ENCODE peak calls at places on chromosomes 3 and 15, in four cellular contexts. One of them, this sample, is unnamed.

GRCh38 chr15:58498821-58499580 is 67.2 kb downstream of the LIPC start:
- DNase-seq in right lobe of liver: no peak
- DNase-seq in tibial artery: no peak
- DNase-seq in body of pancreas: no peak
- DNase-seq in this sample: no peak

GRCh38 chr3:105722943-105723556 is 145.8 kb downstream of the CBLB start:
- DNase-seq in right lobe of liver: no peak
- DNase-seq in tibial artery: no peak
- DNase-seq in body of pancreas: no peak
- DNase-seq in this sample: no peak

GRCh38 chr3:61669203-61669602 is 107.8 kb downstream of the PTPRG start:
- DNase-seq in right lobe of liver: no peak
- DNase-seq in tibial artery: no peak
- DNase-seq in body of pancreas: no peak
- DNase-seq in this sample: no peak

GRCh38 chr15:74817370-74817737 is 4.7 kb downstream of the LMAN1L start:
- DNase-seq in right lobe of liver: peak; percentile 62
- DNase-seq in tibial artery: no peak
- DNase-seq in body of pancreas: no peak
- DNase-seq in this sample: no peak

GRCh38 chr3:6861331-6861988 is 545 bp downstream of the GRM7 start:
- DNase-seq in right lobe of liver: no peak
- DNase-seq in tibial artery: no peak
- DNase-seq in body of pancreas: no peak
- DNase-seq in this sample: no peak

GRCh38 chr3:16203031-16203430 is 28.6 kb downstream of the GALNT15 start:
- DNase-seq in right lobe of liver: no peak
- DNase-seq in tibial artery: no peak
- DNase-seq in body of pancreas: no peak
- DNase-seq in this sample: peak; percentile 9

GRCh38 chr15:40108061-40108854 is 421 bp downstream of the BMF start:
- DNase-seq in right lobe of liver: peak; percentile 43
- DNase-seq in tibial artery: peak; percentile 79
- DNase-seq in body of pancreas: peak; percentile 75
- DNase-seq in this sample: peak; percentile 82

GRCh38 chr15:29765898-29766537 is 56.2 kb downstream of the TJP1 start:
- DNase-seq in right lobe of liver: peak; percentile 75
- DNase-seq in tibial artery: no peak
- DNase-seq in body of pancreas: no peak
- DNase-seq in this sample: no peak

GRCh38 chr3:50714953-50715352 is 40.2 kb downstream of the DOCK3 start:
- DNase-seq in right lobe of liver: no peak
- DNase-seq in tibial artery: no peak
- DNase-seq in body of pancreas: no peak
- DNase-seq in this sample: no peak

GRCh38 chr3:9147215-9147895 is 102.1 kb downstream of the SRGAP3 start:
- DNase-seq in right lobe of liver: no peak
- DNase-seq in tibial artery: no peak
- DNase-seq in body of pancreas: no peak
- DNase-seq in this sample: no peak

GRCh38 chr15:99973351-99973750 is 240.1 kb upstream of the LYSMD4 start:
- DNase-seq in right lobe of liver: no peak
- DNase-seq in tibial artery: no peak
- DNase-seq in body of pancreas: no peak
- DNase-seq in this sample: no peak
- H3K9me3 ChIP-seq in right lobe of liver: no peaks in the 10 kb centered on the region
- H3K9me3 ChIP-seq in tibial artery: no peaks in the 10 kb centered on the region
- H3K9me3 ChIP-seq in body of pancreas: no peaks in the 10 kb centered on the region
- H3K9me3 ChIP-seq in this sample: no peaks in the 10 kb centered on the region

DNA sequence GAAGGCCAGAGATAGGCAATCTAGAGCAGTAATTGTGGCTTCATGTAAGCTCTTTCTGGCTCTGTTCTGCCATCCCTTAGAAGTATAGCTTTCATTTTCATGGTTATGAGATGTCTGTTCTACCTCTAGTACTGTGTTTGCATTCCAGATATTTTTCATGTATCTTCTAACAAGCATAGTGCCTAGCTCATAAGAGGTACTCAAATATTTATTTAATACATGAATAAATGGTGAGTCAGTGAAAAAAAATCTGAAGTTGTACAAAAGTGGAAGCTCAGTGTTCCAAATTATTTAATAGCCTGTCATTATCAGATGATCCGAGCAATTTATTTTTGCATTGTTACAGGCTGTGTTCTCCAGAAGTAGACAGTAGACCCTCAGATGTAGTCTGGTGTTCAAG is 64.3 kb downstream of the OXSM start:
- DNase-seq in right lobe of liver: no peak
- DNase-seq in tibial artery: no peak
- DNase-seq in body of pancreas: no peak
- DNase-seq in this sample: no peak
- H3K4me3 ChIP-seq in right lobe of liver: no peak overlapping the region
- H3K4me3 ChIP-seq in tibial artery: no peak overlapping the region
- H3K4me3 ChIP-seq in body of pancreas: no peak overlapping the region
- H3K4me3 ChIP-seq in this sample: no peak overlapping the region

GRCh38 chr3:180223268-180223667 is 186.5 kb upstream of the PEX5L start:
- DNase-seq in right lobe of liver: no peak
- DNase-seq in tibial artery: no peak
- DNase-seq in body of pancreas: no peak
- DNase-seq in this sample: no peak
- H3K9me3 ChIP-seq in right lobe of liver: no peaks in the 10 kb centered on the region
- H3K9me3 ChIP-seq in tibial artery: no peaks in the 10 kb centered on the region
- H3K9me3 ChIP-seq in body of pancreas: no peaks in the 10 kb centered on the region
- H3K9me3 ChIP-seq in this sample: no peaks in the 10 kb centered on the region

GRCh38 chr3:73503781-73504180 is 121.0 kb downstream of the PDZRN3 start:
- DNase-seq in right lobe of liver: no peak
- DNase-seq in tibial artery: no peak
- DNase-seq in body of pancreas: no peak
- DNase-seq in this sample: no peak

GRCh38 chr3:73504852-73505251 is 119.9 kb downstream of the PDZRN3 start:
- DNase-seq in right lobe of liver: no peak
- DNase-seq in tibial artery: no peak
- DNase-seq in body of pancreas: no peak
- DNase-seq in this sample: no peak

GRCh38 chr3:73502609-73503560 is 121.9 kb downstream of the PDZRN3 start:
- DNase-seq in right lobe of liver: peak; percentile 52
- DNase-seq in tibial artery: no peak
- DNase-seq in body of pancreas: peak; percentile 82
- DNase-seq in this sample: no peak

GRCh38 chr3:73500321-73500720 is 124.4 kb downstream of the PDZRN3 start:
- DNase-seq in right lobe of liver: no peak
- DNase-seq in tibial artery: no peak
- DNase-seq in body of pancreas: no peak
- DNase-seq in this sample: no peak

DNA sequence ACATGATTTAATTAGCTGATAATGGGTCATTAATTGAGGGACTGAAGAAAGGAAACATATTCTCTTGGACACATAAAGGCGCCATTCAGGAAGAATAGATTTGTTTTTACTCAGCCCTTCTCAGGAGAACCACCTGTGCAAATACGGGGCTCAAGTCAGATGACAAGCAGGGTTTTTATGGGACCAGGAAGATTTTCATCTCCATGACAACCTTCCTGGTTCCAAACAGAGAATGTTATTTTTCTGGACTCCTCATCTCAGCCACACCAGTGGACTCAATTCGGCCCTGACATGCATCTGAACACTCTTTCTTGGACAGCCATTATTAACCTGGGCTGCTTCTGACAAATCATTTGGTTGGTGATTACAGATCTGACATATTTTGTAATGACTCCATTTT is 120.5 kb downstream of the PDZRN3 start:
- DNase-seq in right lobe of liver: no peak
- DNase-seq in tibial artery: no peak
- DNase-seq in body of pancreas: no peak
- DNase-seq in this sample: no peak
- H3K4me3 ChIP-seq in right lobe of liver: no peak overlapping the region
- H3K4me3 ChIP-seq in tibial artery: no peak overlapping the region
- H3K4me3 ChIP-seq in body of pancreas: no peak overlapping the region
- H3K4me3 ChIP-seq in this sample: no peak overlapping the region

GRCh38 chr15:22257668-22258401 is 177.5 kb downstream of the OR4M2 start:
- DNase-seq in right lobe of liver: no peak
- DNase-seq in tibial artery: no peak
- DNase-seq in body of pancreas: no peak
- DNase-seq in this sample: no peak

GRCh38 chr15:22251422-22251821 is 171.1 kb downstream of the OR4M2 start:
- DNase-seq in right lobe of liver: no peak
- DNase-seq in tibial artery: no peak
- DNase-seq in body of pancreas: no peak
- DNase-seq in this sample: no peak

GRCh38 chr15:22258402-22259150 is 178.2 kb downstream of the OR4M2 start:
- DNase-seq in right lobe of liver: no peak
- DNase-seq in tibial artery: no peak
- DNase-seq in body of pancreas: no peak
- DNase-seq in this sample: no peak

GRCh38 chr15:22257047-22257667 is 176.8 kb downstream of the OR4M2 start:
- DNase-seq in right lobe of liver: peak; percentile 41
- DNase-seq in tibial artery: no peak
- DNase-seq in body of pancreas: no peak
- DNase-seq in this sample: no peak

DNA sequence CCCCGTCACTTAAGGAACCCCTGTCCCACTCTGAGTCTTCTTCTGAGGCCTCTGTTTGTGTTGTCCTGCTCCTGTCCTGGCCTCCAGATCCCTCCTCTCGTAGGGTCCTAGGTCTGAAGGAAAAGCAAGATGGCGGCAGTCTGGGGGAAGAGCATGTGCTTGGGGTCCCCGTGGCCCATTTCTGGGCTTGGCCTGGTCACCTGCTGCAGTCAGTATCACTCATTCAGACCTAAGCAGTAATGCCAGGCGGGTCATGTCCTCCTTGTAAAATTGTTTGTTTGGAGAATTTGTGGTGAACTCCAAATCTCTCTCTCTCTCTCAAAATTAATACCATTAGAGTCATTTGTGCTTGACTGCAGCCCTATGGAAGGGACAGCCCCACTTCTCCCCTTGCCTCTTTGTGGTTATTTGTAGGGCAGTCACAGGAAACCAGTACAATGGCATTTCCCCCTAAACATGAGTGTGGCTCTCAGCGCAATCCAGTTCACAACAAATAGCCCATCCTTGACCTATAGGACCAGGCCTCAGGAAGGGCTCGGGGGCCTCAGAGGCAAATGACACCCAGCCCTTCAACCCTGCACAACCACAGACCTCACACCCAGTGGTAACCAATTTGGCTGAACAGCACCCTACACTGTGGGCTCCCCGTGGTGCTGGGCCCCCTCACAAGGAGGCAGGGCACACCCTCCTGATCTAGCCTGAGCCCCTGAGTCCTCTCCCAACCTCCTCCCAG is 173.5 kb downstream of the OR4M2 start:
- DNase-seq in right lobe of liver: no peak
- DNase-seq in tibial artery: no peak
- DNase-seq in body of pancreas: no peak
- DNase-seq in this sample: no peak
- H3K9me3 ChIP-seq in right lobe of liver: no peaks in the 10 kb centered on the region
- H3K9me3 ChIP-seq in tibial artery: no peaks in the 10 kb centered on the region
- H3K9me3 ChIP-seq in body of pancreas: no peaks in the 10 kb centered on the region
- H3K9me3 ChIP-seq in this sample: peaks cover 7% of the 10 kb centered on the region

This sample was measured in suprapubic skin.